ENCODE peak calls at places on chromosomes 11 and 22, in eight cellular contexts. B is sigmoid colon, U is IMR-90, X is Peyer's patch, D is A549, M is adrenal gland, T is body of pancreas, F is stomach. C is an unnamed sample.

GRCh38 chr11:121406291-121406690 is 45.8 kb upstream of the SORL1 start:
- DNase-seq in B (no peak), U (no peak), X (no peak), D (no peak), M (no peak), T (no peak), F (no peak), C (no peak)

GRCh38 chr11:72681226-72682153 is 7.3 kb upstream of the PDE2A start:
- DNase-seq in B (no peak), U (no peak), X (no peak), D (no peak), M (peak; percentile 61), T (no peak), F (no peak), C (no peak)

GRCh38 chr11:104650234-104650633 is 248.0 kb downstream of the CASP12 start:
- DNase-seq in B (no peak), U (no peak), X (no peak), D (no peak), M (peak; percentile 25), T (no peak), F (no peak), C (no peak)

GRCh38 chr11:92382311-92382710 is 157.7 kb downstream of the FAT3 start:
- DNase-seq in B (no peak), U (no peak), X (no peak), D (no peak), M (no peak), T (no peak), F (no peak), C (no peak)

GRCh38 chr22:41096841-41097240 is 4.4 kb downstream of the EP300 start:
- DNase-seq in B (no peak), U (peak; percentile 33), X (no peak), D (no peak), M (no peak), T (no peak), F (no peak), C (no peak)

GRCh38 chr11:128509990-128510389 is 77.4 kb downstream of the ETS1 start:
- DNase-seq in B (no peak), U (peak; percentile 79), X (no peak), D (no peak), M (no peak), T (no peak), F (no peak), C (no peak)

GRCh38 chr11:1557904-1558831 is 13.9 kb downstream of the DUSP8 start:
- DNase-seq in B (peak; percentile 93), U (peak; percentile 84), X (peak; percentile 59), D (peak; percentile 71), M (peak; percentile 85), T (peak; percentile 81), F (peak; percentile 52), C (peak; percentile 70)

GRCh38 chr11:69894126-69895047 is 75.2 kb upstream of the FGF3 start:
- DNase-seq in B (no peak), U (peak; percentile 77), X (peak; percentile 42), D (no peak), M (no peak), T (no peak), F (no peak), C (peak; percentile 61)

GRCh38 chr22:45632791-45633515 is 38.7 kb upstream of the ATXN10 start:
- DNase-seq in B (peak; percentile 51), U (no peak), X (no peak), D (no peak), M (no peak), T (peak; percentile 31), F (no peak), C (no peak)

GRCh38 chr11:92332986-92333385 is 108.4 kb downstream of the FAT3 start:
- DNase-seq in B (no peak), U (peak; percentile 81), X (no peak), D (no peak), M (no peak), T (no peak), F (no peak), C (no peak)

GRCh38 chr22:40348025-40348658 is 1.8 kb downstream of the ADSL start:
- DNase-seq in B (no peak), U (peak; percentile 62), X (no peak), D (peak; percentile 46), M (peak; percentile 65), T (peak; percentile 49), F (peak; percentile 58), C (peak; percentile 84)

GRCh38 chr11:117438371-117439000 is 110.8 kb downstream of the CEP164 start:
- DNase-seq in B (no peak), U (peak; percentile 26), X (no peak), D (no peak), M (no peak), T (no peak), F (no peak), C (peak; percentile 47)

GRCh38 chr11:7589861-7590260 is 76.1 kb downstream of the PPFIBP2 start:
- DNase-seq in B (no peak), U (no peak), X (no peak), D (no peak), M (no peak), T (no peak), F (no peak), C (no peak)

GRCh38 chr11:3160252-3161031 is 4.7 kb downstream of the OSBPL5 start:
- DNase-seq in B (peak; percentile 96), U (peak; percentile 92), X (peak; percentile 85), D (no peak), M (peak; percentile 94), T (peak; percentile 83), F (peak; percentile 83), C (peak; percentile 88)

GRCh38 chr11:64250875-64251721 is at the start of gene PLCB3:
- DNase-seq in B (peak; percentile 79), U (no peak), X (peak; percentile 84), D (no peak), M (no peak), T (peak; percentile 63), F (peak; percentile 71), C (peak; percentile 92)
- TF ChIP-seq POLR2A in B (no peak), U (peak; percentile 46), X (no peak), D (peak; percentile 71), M (peak; percentile 36), T (peak; percentile 18), F (no peak), C (no peak)

DNA sequence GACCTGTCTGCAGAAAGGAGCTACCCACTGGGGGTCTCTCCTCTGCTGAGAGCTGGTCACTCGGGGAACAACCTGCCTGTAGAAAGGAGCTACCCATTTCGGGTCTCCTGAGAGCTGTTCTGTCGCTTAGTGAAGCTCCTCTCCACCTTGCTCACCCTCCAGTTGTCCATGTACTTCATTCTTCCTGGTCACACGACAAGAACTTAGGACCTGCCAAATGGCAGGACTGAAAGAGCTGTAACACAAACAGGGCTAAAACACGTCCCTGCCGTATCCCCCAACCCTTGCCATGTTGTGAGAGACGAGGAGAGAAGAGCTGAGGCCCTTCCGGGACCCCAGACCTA is 24.1 kb upstream of the RNASEH2C start:
- DNase-seq in B (no peak), U (no peak), X (no peak), D (no peak), M (no peak), T (no peak), F (no peak), C (no peak)
- TF ChIP-seq CTCF in B (no peak), U (no peak), X (no peak), D (no peak), M (no peak), T (no peak), F (no peak), C (no peak)

DNA sequence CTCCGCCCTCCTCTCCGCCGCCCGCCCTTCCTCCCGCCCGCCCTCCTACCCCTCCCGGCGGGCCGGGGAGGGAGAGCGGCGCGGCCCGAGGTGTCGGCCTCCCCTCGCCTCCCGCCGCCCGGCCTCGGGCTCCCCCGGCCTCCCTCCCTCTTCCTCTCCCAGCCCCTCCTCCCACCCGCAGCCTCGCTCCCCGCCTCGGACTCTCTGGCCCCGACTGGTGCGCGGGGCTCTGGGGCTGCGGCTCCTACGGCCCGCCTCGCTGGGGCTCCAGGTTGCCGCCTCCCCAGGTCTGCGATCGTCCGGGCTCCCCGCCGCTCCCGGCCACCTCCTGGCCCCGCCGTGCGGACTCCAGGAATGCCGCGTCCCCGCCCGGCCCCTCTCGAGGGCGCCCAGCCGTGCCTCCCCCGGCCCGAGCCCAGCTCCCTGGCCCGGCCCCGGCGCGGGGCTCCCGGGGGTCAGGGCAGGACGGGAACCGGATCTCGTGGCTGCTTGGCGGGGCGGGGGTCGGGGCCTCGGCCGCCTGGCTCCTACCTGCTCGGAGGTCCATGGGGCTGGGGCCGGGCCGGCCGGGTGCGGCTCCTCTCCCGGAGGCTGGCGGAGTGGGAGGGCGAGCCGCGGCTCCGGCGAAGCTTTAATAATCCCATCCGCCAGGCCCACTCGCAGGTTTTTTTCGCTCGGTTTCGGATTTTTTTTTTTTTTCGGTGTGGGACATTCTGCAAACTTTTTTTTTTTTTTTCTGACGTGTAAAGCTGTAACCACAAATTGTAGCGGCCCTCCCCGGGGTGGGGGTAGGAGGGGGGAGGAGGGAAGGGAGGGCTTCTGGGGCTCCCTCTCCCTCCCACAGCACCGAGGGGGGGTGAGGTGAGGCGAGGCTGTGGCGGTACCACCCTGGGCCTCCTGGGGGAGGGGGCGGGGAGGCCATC is at the start of gene CLCF1:
- DNase-seq in B (peak; percentile 90), U (peak; percentile 81), X (peak; percentile 81), D (peak; percentile 86), M (peak; percentile 67), T (peak; percentile 78), F (peak; percentile 73), C (peak; percentile 94)
- TF ChIP-seq POLR2A in B (no peak), U (peak; percentile 62), X (peak; percentile 8), D (peak; percentile 5), M (peak; percentile 8), T (peak; percentile 36), F (no peak), C (no peak)

GRCh38 chr11:76376746-76377558 is 4.0 kb downstream of the THAP12 start:
- DNase-seq in B (no peak), U (no peak), X (no peak), D (no peak), M (no peak), T (no peak), F (no peak), C (no peak)

GRCh38 chr11:76380161-76380976 is 563 bp downstream of the THAP12 start:
- DNase-seq in B (peak; percentile 64), U (peak; percentile 13), X (no peak), D (peak; percentile 23), M (peak; percentile 34), T (no peak), F (no peak), C (peak; percentile 91)

GRCh38 chr11:76382209-76382608 is 1.1 kb downstream of the GVQW3 start:
- DNase-seq in B (no peak), U (no peak), X (no peak), D (no peak), M (no peak), T (no peak), F (no peak), C (no peak)

GRCh38 chr11:76379811-76380160 is 1.1 kb downstream of the THAP12 start:
- DNase-seq in B (no peak), U (no peak), X (no peak), D (no peak), M (no peak), T (no peak), F (no peak), C (no peak)

DNA sequence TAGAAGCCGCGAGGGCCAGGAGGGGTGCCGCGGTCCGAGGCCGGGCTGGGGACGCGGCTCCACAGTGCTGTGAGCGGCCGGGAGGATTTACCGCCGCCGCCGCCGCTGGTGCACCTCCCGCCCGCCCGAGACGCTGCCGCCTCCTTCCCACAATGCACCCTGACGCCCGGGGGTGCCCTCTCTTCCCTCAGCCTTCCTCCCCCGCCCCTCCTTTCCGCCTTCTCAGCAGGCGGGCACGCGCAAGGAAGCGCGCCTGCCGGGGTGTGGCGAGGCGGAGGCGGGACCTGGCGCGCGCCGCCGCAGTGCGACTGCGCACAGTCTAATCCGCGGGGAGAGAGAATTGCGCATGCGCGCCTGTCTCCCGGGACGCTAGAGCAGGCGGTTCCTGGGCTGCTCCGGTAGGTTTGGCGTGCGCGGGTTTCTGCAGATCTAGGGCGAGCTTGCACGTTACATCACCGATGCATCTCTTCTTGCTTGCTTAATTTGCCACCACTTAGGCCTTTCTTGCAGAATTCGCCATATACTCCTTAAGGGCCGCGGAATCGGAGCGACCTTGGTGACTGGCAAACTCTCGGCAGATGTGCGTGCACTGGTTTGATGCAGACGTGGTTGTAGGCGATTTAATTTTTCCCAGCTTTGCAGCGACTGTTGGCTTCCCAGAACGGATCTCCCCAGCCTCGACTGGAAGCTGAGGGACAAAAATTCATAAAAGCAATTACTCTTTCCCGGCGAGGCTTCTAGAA is at the start of the genes GVQW3 and THAP12:
- DNase-seq in B (peak; percentile 99), U (peak; percentile 97), X (peak; percentile 98), D (peak; percentile 99), M (peak; percentile 97), T (peak; percentile 98), F (peak; percentile 98), C (peak; percentile 99)
- TF ChIP-seq CTCF in B (no peak), U (no peak), X (peak; percentile 27), D (peak; percentile 42), M (no peak), T (no peak), F (peak; percentile 20), C (peak; percentile 39)

C was measured in spleen.